ENCODE peak calls at places on chromosome 9, in eight cellular contexts. L is vagina, X is breast epithelium, G is K562, T is A549, A is Peyer's patch, O is body of pancreas, Y is tibial nerve. M is an unnamed sample. For H3K9me3, the result is how much of the 10 kb centered on the place peaks cover.

GRCh38 chr9:10112798-10113197 is 500.0 kb downstream of the PTPRD start:
- DNase-seq in Y (no peak), X (no peak), G (no peak), O (no peak), T (no peak), A (no peak), L (no peak), M (no peak)

GRCh38 chr9:71130521-71130920 is 9.1 kb upstream of the TRPM3 start:
- DNase-seq in A (no peak), X (no peak), T (no peak), O (no peak), Y (no peak), L (no peak), G (no peak), M (no peak)

GRCh38 chr9:130987738-130988399 is 21.1 kb upstream of the LAMC3 start:
- DNase-seq in X (no peak), Y (no peak), L (no peak), G (no peak), T (no peak), O (no peak), A (no peak), M (no peak)

GRCh38 chr9:37948417-37948980 is 44.6 kb upstream of the SLC25A51 start:
- DNase-seq in G (no peak), Y (no peak), X (no peak), T (no peak), A (no peak), L (no peak), O (no peak), M (no peak)

GRCh38 chr9:28064241-28064640 is 491.0 kb upstream of the C9orf72 start:
- DNase-seq in A (no peak), Y (no peak), T (no peak), G (no peak), O (no peak), L (no peak), X (no peak), M (no peak)

GRCh38 chr9:38707885-38708640 is 11.9 kb downstream of the FAM240B start:
- DNase-seq in X (no peak), A (no peak), L (no peak), T (peak), O (no peak), Y (no peak), G (peak), M (no peak)

GRCh38 chr9:91315191-91315590 is 46.5 kb downstream of the AUH start:
- DNase-seq in T (no peak), G (no peak), X (no peak), A (no peak), L (no peak), Y (no peak), O (peak), M (no peak)

GRCh38 chr9:19284729-19285128 is 54.2 kb downstream of the DENND4C start:
- DNase-seq in Y (no peak), T (no peak), X (no peak), G (no peak), O (no peak), L (no peak), A (no peak), M (no peak)

GRCh38 chr9:13992136-13992798 is 321.7 kb downstream of the NFIB start:
- DNase-seq in T (no peak), Y (no peak), X (no peak), O (no peak), L (no peak), G (no peak), A (no peak), M (no peak)

GRCh38 chr9:22053178-22053577 is 44.1 kb upstream of the CDKN2B start:
- DNase-seq in X (no peak), G (no peak), O (no peak), T (no peak), Y (no peak), A (no peak), L (no peak), M (no peak)

GRCh38 chr9:85408494-85408893 is 333.3 kb downstream of the AGTPBP1 start:
- DNase-seq in O (no peak), A (no peak), G (no peak), T (peak), L (no peak), Y (no peak), X (no peak), M (no peak)

GRCh38 chr9:98468567-98469239 is 213.3 kb upstream of the TBC1D2 start:
- DNase-seq in T (no peak), Y (no peak), L (peak), X (no peak), A (no peak), O (no peak), G (no peak), M (no peak)

GRCh38 chr9:127611796-127612790 is at the start of gene STXBP1:
- DNase-seq in A (peak), O (peak), L (no peak), X (peak), Y (peak), G (peak), T (peak), M (peak)

GRCh38 chr9:127606043-127606442 is 6.0 kb upstream of the STXBP1 start:
- DNase-seq in A (no peak), T (no peak), O (no peak), G (no peak), L (no peak), X (no peak), Y (no peak), M (no peak)

GRCh38 chr9:133693703-133694529 is 44.2 kb downstream of the SARDH start:
- DNase-seq in O (no peak), A (no peak), X (no peak), Y (no peak), L (no peak), T (no peak), G (no peak), M (no peak)

GRCh38 chr9:130539473-130540223 is 39.7 kb upstream of the FUBP3 start:
- DNase-seq in T (peak), L (no peak), Y (no peak), A (no peak), O (no peak), G (no peak), X (no peak), M (no peak)

GRCh38 chr9:135138078-135138855 is 50.8 kb downstream of the OLFM1 start:
- DNase-seq in T (no peak), A (no peak), G (no peak), O (no peak), X (no peak), L (no peak), Y (no peak), M (no peak)

GRCh38 chr9:135137398-135137832 is 49.9 kb downstream of the OLFM1 start:
- DNase-seq in O (no peak), A (no peak), T (no peak), X (no peak), G (no peak), L (no peak), Y (no peak), M (no peak)

GRCh38 chr9:135141183-135141774 is 53.8 kb downstream of the OLFM1 start:
- DNase-seq in G (no peak), A (no peak), L (no peak), T (no peak), X (no peak), Y (no peak), O (no peak), M (no peak)

GRCh38 chr9:135136991-135137390 is 49.5 kb downstream of the OLFM1 start:
- DNase-seq in X (no peak), G (no peak), T (no peak), O (no peak), Y (no peak), A (no peak), L (no peak), M (no peak)

DNA sequence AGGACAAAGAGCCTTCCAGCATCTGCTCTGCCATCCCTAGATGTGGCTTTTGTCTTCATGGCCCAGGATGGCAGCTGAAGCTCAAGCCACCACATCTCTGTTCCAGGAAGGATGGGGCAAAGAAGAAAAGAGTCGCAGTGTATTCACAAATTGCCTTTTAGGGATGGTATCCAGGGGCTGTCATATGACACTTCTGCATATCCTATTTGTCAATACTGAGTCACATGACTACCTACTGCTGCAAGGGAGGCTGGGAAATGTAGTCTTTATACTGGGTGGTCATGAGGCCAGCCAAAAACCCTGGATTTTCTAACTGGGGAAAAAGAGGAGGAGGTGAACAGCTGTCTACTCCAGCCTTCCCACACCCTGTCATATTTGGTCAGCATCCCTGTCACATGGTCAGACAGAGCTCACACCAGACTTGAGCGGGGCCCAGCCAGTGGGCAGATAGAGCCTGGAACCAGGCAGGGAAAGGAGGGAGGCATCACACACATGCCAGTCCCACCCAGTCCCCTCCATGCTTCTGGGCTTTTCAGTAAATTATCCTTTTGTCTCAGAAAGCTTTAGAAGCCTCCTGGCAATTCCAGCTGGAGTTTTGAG is 52.0 kb downstream of the OLFM1 start:
- DNase-seq in O (no peak), T (no peak), L (no peak), X (no peak), A (no peak), G (no peak), Y (no peak), M (no peak)
- H3K27ac ChIP-seq in O (no peak), T (no peak), L (no peak), X (no peak), A (no peak), G (no peak), Y (no peak), M (no peak)

DNA sequence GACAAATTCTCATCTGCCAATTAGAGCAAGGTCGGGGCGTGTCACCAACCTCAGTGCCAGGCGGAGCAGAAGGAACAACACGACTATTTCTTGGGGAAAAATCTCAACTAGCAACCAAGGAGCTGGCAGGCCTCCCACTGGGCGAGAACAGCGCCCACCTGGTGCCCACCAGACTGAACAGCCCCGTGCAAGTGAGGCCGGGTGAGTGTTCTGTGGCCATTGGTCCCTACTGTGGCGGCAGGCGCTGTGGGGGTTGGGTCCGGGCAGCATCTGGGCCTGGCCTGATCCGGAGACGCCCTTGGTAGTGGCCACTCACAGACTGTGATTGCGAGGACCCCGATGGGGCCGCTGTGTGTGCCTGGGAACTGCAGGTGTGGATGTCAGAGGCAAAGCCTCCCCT is 11.5 kb downstream of the NOTCH1 start:
- DNase-seq in L (no peak), A (no peak), O (no peak), X (no peak), Y (no peak), G (no peak), T (no peak), M (no peak)
- TF ChIP-seq POLR2A in L (no peak), A (no peak), O (no peak), X (no peak), Y (no peak), G (no peak), T (no peak), M (no peak)

DNA sequence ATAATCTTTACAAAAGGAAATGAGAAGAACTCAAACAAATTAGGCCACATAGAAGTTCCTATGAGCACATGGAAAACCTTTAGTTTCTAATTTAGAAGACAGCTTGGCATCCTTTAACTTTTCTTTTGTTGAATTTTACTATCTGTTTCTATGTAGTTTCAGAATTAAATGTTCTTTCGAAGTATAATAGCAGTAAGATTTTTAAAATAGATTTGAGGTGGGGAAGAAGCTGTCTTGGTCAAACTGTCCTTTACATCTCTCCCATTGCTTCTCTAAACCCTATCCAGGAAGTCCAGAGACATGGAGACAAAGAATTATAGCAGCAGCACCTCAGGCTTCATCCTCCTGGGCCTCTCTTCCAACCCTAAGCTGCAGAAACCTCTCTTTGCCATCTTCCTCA is at the start of gene OR1L4:
- DNase-seq in X (no peak), G (no peak), T (no peak), O (no peak), A (no peak), L (no peak), Y (no peak), M (no peak)
- H3K9me3 ChIP-seq in X (half or more), G (under half), T (under half), O (under half), A (under half), L (under half), Y (under half), M (under half)

GRCh38 chr9:124652203-124652992 is 118.7 kb downstream of the NR6A1 start:
- DNase-seq in O (peak), X (no peak), L (no peak), A (no peak), Y (no peak), T (peak), G (no peak), M (no peak)
- H3K27ac ChIP-seq in O (peak), X (no peak), L (no peak), A (no peak), Y (no peak), T (no peak), G (no peak), M (no peak)

GRCh38 chr9:68546596-68547390 is 6.1 kb upstream of the TMEM252 start:
- DNase-seq in T (no peak), O (no peak), L (no peak), Y (peak), X (no peak), G (no peak), A (peak), M (no peak)
- TF ChIP-seq POLR2A in T (no peak), O (no peak), L (no peak), Y (no peak), X (no peak), G (no peak), A (no peak), M (no peak)

M was measured in spleen.